ENCODE peak calls at places on chromosomes 7 and 10, in five cellular contexts. S is EL; V is caudate nucleus; O is activated CD4-positive, alpha-beta T cell treated with anti-CD3 and anti-CD28 coated beads for 24 hours; M is left cardiac atrium. Q is an unnamed sample.

GRCh38 chr10:12556057-12556456 is 206.7 kb downstream of the CAMK1D start:
- DNase-seq in O (no peak), V (no peak), M (no peak), S (no peak), Q (no peak)

GRCh38 chr7:151063212-151063561 is 3.8 kb downstream of the SLC4A2 start:
- DNase-seq in V (no peak), S (peak; percentile 51), O (no peak), M (peak; percentile 60), Q (no peak)

GRCh38 chr10:74434577-74434976 is 283.6 kb downstream of the ADK start:
- DNase-seq in S (no peak), M (no peak), O (no peak), V (no peak), Q (no peak)

GRCh38 chr10:36671607-36672006 is 453.8 kb upstream of the ANKRD30A start:
- DNase-seq in M (no peak), S (peak; percentile 21), V (no peak), O (no peak), Q (no peak)

GRCh38 chr7:75066521-75066920 is 7.1 kb downstream of the RCC1L start:
- DNase-seq in V (no peak), M (no peak), O (no peak), S (no peak), Q (no peak)

GRCh38 chr10:11164806-11165590 is 147.3 kb downstream of the CELF2 start:
- DNase-seq in O (peak; percentile 62), M (peak; percentile 68), S (peak; percentile 67), V (peak; percentile 66), Q (peak; percentile 64)

GRCh38 chr10:48805411-48805810 is 120.7 kb downstream of the WDFY4 start:
- DNase-seq in O (no peak), V (no peak), S (no peak), M (no peak), Q (no peak)

GRCh38 chr10:58361353-58361752 is 23.9 kb upstream of the TFAM start:
- DNase-seq in S (no peak), O (no peak), M (no peak), V (no peak), Q (no peak)

GRCh38 chr10:110279062-110279986 is 25.4 kb downstream of the SMNDC1 start:
- DNase-seq in V (peak; percentile 13), M (peak; percentile 45), S (peak; percentile 58), O (no peak), Q (peak; percentile 38)

GRCh38 chr10:21069929-21070363 is 172.8 kb upstream of the NEBL start:
- DNase-seq in O (no peak), V (no peak), S (no peak), M (no peak), Q (no peak)

GRCh38 chr7:134755422-134756022 is 23.9 kb upstream of the CALD1 start:
- DNase-seq in S (peak; percentile 46), V (no peak), M (peak; percentile 39), O (no peak), Q (no peak)

GRCh38 chr7:5514440-5515035 is 90.9 kb upstream of the TNRC18 start:
- DNase-seq in S (peak; percentile 59), M (no peak), V (no peak), O (no peak), Q (no peak)

GRCh38 chr7:158559356-158559755 is 28.3 kb downstream of the PTPRN2 start:
- DNase-seq in S (no peak), M (no peak), O (no peak), V (no peak), Q (no peak)

GRCh38 chr10:83917519-83918506 is 221.5 kb upstream of the GHITM start:
- DNase-seq in V (no peak), M (peak; percentile 34), O (no peak), S (no peak), Q (no peak)

GRCh38 chr7:40761757-40762342 is 627.0 kb downstream of the SUGCT start:
- DNase-seq in S (no peak), M (no peak), O (no peak), V (no peak), Q (no peak)

GRCh38 chr10:61897671-61898434 is 3.6 kb upstream of the ARID5B start:
- DNase-seq in S (peak; percentile 63), V (peak; percentile 28), O (no peak), M (peak; percentile 54), Q (no peak)

GRCh38 chr7:4307645-4308590 is 374.2 kb upstream of the FOXK1 start:
- DNase-seq in S (no peak), O (no peak), V (no peak), M (no peak), Q (no peak)

GRCh38 chr7:152383341-152384234 is 52.2 kb downstream of the KMT2C start:
- DNase-seq in M (no peak), O (no peak), V (no peak), S (peak; percentile 84), Q (no peak)

GRCh38 chr7:88224596-88225275 is 4.9 kb upstream of the SRI start:
- DNase-seq in M (no peak), O (no peak), S (peak; percentile 38), V (no peak), Q (no peak)

GRCh38 chr10:124221356-124222297 is 128.2 kb upstream of the CHST15 start:
- DNase-seq in O (no peak), V (no peak), S (peak; percentile 18), M (no peak), Q (no peak)

GRCh38 chr10:78053201-78053868 is 19.7 kb downstream of the RPS24 start:
- DNase-seq in O (no peak), V (no peak), S (peak; percentile 90), M (no peak), Q (no peak)

GRCh38 chr10:72834183-72834825 is 59.2 kb upstream of the OIT3 start:
- DNase-seq in V (peak; percentile 1), M (peak; percentile 31), O (peak; percentile 7), S (peak; percentile 67), Q (peak; percentile 44)

GRCh38 chr10:132493246-132493755 is 44.3 kb upstream of the INPP5A start:
- DNase-seq in O (no peak), S (no peak), M (no peak), V (peak; percentile 62), Q (no peak)

GRCh38 chr10:15325243-15326002 is 45.7 kb downstream of the FAM171A1 start:
- DNase-seq in V (no peak), O (no peak), M (peak; percentile 63), S (peak; percentile 74), Q (no peak)

GRCh38 chr7:19899517-19899916 is 126.1 kb upstream of the TMEM196 start:
- DNase-seq in V (no peak), M (no peak), S (peak; percentile 18), O (no peak), Q (no peak)

GRCh38 chr7:636396-636795 is 90.1 kb upstream of the DNAAF5 start:
- DNase-seq in V (no peak), M (no peak), S (peak; percentile 15), O (no peak), Q (peak; percentile 37)

GRCh38 chr10:607545-608196 is 81.8 kb downstream of the DIP2C start:
- DNase-seq in V (no peak), O (no peak), M (no peak), S (no peak), Q (no peak)

GRCh38 chr7:38932509-38933168 is 23.6 kb upstream of the VPS41 start:
- DNase-seq in S (peak; percentile 49), V (no peak), M (peak; percentile 68), O (peak; percentile 20), Q (no peak)

GRCh38 chr10:66202101-66202500 is 723.7 kb upstream of the LRRTM3 start:
- DNase-seq in M (no peak), V (no peak), S (no peak), O (no peak), Q (no peak)

GRCh38 chr10:34993782-34994181 is 96.4 kb downstream of the CUL2 start:
- DNase-seq in V (no peak), S (no peak), O (no peak), M (no peak), Q (no peak)

GRCh38 chr10:35608317-35608672 is 3.2 kb downstream of the GJD4 start:
- DNase-seq in M (no peak), O (no peak), S (no peak), V (no peak), Q (no peak)

GRCh38 chr7:74507538-74508319 is 54.0 kb downstream of the GTF2IRD1 start:
- DNase-seq in V (no peak), M (no peak), S (no peak), O (no peak), Q (no peak)

GRCh38 chr7:6590645-6591110 is 857 bp downstream of the INTS15 start:
- DNase-seq in O (no peak), M (no peak), V (no peak), S (no peak), Q (no peak)

GRCh38 chr7:134594877-134595276 is 46.0 kb downstream of the AKR1B15 start:
- DNase-seq in V (no peak), S (no peak), M (no peak), O (no peak), Q (no peak)

Q was measured in central memory CD4-positive, alpha-beta T cell.